ENCODE peak calls at places on chromosomes 4 and X, in five cellular contexts. X is fibroblast of mammary gland; Z is CD4-positive, alpha-beta memory T cell; S is psoas muscle; N is AG04450. G is an unnamed sample.
A peak's percentile ranks its signal among the peaks of the same experiment; 100 is the strongest.

GRCh38 chr4:152591361-152591760 is 55.5 kb upstream of the FBXW7 start:
- DNase-seq in X (peak; percentile 69), Z (peak; percentile 24), S (peak; percentile 30), N (no peak), G (peak; percentile 72)

GRCh38 chr4:4613641-4614286 is 71.9 kb upstream of the STX18 start:
- DNase-seq in X (no peak), Z (no peak), S (no peak), N (no peak), G (no peak)

GRCh38 chr4:142781114-142781513 is 65.0 kb downstream of the INPP4B start:
- DNase-seq in X (peak; percentile 21), Z (no peak), S (no peak), N (no peak), G (no peak)

GRCh38 chr4:26105815-26106699 is 192.0 kb downstream of the SMIM20 start:
- DNase-seq in X (peak; percentile 83), Z (no peak), S (no peak), N (no peak), G (no peak)

GRCh38 chr4:1278336-1278670 is 11.4 kb upstream of the MAEA start:
- DNase-seq in X (peak; percentile 42), Z (no peak), S (no peak), N (no peak), G (no peak)

GRCh38 chr4:38621831-38622230 is 42.2 kb upstream of the KLF3 start:
- DNase-seq in X (no peak), Z (no peak), S (no peak), N (no peak), G (no peak)

GRCh38 chr4:112522389-112522788 is 6.4 kb upstream of the NEUROG2 start:
- DNase-seq in X (no peak), Z (no peak), S (no peak), N (no peak), G (no peak)

GRCh38 chrX:31423575-31424284 is 351.9 kb upstream of the FTHL17 start:
- DNase-seq in X (peak; percentile 58), Z (no peak), S (no peak), N (no peak), G (peak; percentile 43)

GRCh38 chr4:87839309-87839946 is 6.7 kb downstream of the MEPE start:
- DNase-seq in X (peak; percentile 56), Z (no peak), S (peak; percentile 17), N (peak; percentile 11), G (no peak)

GRCh38 chrX:19515615-19516105 is 352 bp upstream of the MAP3K15 start:
- DNase-seq in X (no peak), Z (no peak), S (no peak), N (no peak), G (peak; percentile 28)

GRCh38 chrX:19513383-19513782 is 1.9 kb downstream of the MAP3K15 start:
- DNase-seq in X (no peak), Z (no peak), S (no peak), N (peak; percentile 7), G (peak; percentile 43)

GRCh38 chrX:19512359-19512758 is 2.9 kb downstream of the MAP3K15 start:
- DNase-seq in X (no peak), Z (no peak), S (no peak), N (no peak), G (no peak)

GRCh38 chrX:19512961-19513360 is 2.3 kb downstream of the MAP3K15 start:
- DNase-seq in X (no peak), Z (no peak), S (no peak), N (no peak), G (no peak)

DNA sequence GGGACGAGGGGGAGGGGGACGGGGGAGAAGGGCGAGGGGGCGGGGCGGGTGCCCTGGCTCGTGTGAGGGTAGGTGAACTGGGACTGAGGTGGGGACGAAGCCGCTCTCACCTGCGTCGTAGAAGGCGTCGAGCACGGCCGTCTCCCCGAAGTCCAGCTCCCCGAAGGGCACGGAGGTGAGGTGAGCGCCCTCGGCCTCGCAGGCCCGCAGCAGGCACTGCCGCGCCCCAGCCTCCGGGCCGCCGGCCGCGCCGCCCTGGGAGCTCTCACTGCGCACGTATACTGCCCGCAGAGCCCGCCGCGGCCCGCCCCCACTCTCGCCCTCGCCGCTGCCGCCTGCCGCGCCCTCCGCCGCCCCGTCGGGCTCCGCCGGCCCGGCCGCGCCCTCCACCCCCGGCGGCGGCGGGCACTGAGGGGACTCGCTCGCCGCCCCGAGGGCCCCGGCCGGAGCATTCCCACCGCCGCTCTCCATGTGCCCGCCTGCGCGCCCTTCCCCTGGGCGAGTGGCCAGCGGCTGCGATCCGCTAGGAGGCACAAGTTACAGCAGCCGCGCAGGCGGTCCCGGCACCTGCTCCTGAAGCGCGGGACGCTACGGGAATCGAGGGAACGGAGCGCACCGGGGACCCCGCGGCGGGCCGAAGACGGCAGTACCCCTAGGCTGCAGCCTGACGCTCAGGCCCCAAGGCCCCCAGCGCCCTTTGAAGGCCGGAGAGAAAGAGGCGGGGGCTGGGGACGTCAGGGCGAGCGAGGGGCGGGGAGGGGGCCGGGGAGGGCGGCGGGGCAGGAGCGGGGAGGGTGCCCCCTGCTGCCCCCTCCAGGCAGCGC is at the start of gene MAP3K15:
- DNase-seq in X (peak; percentile 3), Z (peak; percentile 4), S (peak; percentile 31), N (no peak), G (peak; percentile 84)
- H3K4me3 ChIP-seq in X (no peak within 1 kb of the TSS), Z (no peak within 1 kb of the TSS), S (peak within 1 kb of the TSS; percentile 57), N (peak within 1 kb of the TSS; percentile 4), G (peak within 1 kb of the TSS; percentile 52)

GRCh38 chrX:108439961-108440696 is 491 bp downstream of the COL4A5 start:
- DNase-seq in X (peak; percentile 23), Z (no peak), S (no peak), N (no peak), G (peak; percentile 15)

GRCh38 chrX:108437789-108438623 is at the start of gene COL4A6:
- DNase-seq in X (no peak), Z (no peak), S (no peak), N (no peak), G (peak; percentile 90)

GRCh38 chrX:108437354-108437753 is 868 bp downstream of the COL4A6 start:
- DNase-seq in X (no peak), Z (no peak), S (no peak), N (no peak), G (no peak)

GRCh38 chrX:108443065-108443464 is 3.4 kb downstream of the COL4A5 start:
- DNase-seq in X (no peak), Z (no peak), S (no peak), N (no peak), G (no peak)

DNA sequence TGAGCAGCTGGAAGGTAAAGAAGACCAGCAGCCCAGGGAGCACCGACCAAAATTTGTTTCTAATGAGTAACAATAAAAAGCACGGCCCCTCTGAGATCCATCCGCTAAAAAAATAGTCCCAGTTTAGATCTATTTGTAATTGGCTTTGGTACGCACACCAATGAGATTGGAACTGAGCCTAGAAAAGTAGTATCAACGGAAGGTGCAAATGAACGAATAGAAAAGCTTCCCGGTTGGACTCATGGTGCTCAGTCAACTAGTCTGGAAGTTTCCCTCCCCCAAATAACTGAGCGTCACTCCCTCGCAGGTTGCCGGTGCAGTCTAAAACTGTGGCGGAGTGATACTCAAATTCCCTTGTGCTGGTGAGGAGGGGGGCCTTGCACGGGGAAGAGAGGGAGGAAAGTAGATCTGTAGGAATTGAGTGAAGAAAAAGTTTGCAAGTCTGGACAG is at the start of gene COL4A5:
- DNase-seq in X (peak; percentile 80), Z (peak; percentile 2), S (peak; percentile 31), N (peak; percentile 63), G (peak; percentile 71)
- H3K4me3 ChIP-seq in X (peak within 1 kb of the TSS; percentile 61), Z (no peak within 1 kb of the TSS), S (peak within 1 kb of the TSS; percentile 70), N (peak within 1 kb of the TSS; percentile 73), G (peak within 1 kb of the TSS; percentile 71)

GRCh38 chr4:138851626-138852443 is 163.7 kb upstream of the NOCT start:
- DNase-seq in X (no peak), Z (no peak), S (no peak), N (no peak), G (peak; percentile 68)
- H3K4me3 ChIP-seq in X (no peak overlapping the region), Z (no peak overlapping the region), S (no peak overlapping the region), N (peak overlapping the region; percentile 34), G (no peak overlapping the region)

GRCh38 chr4:176790398-176790797 is 2.3 kb downstream of the VEGFC start:
- DNase-seq in X (no peak), Z (no peak), S (no peak), N (no peak), G (no peak)

GRCh38 chr4:176792348-176793059 is at the start of gene VEGFC:
- DNase-seq in X (peak; percentile 70), Z (no peak), S (peak; percentile 61), N (no peak), G (peak; percentile 86)

GRCh38 chr4:176793060-176793605 is 411 bp upstream of the VEGFC start:
- DNase-seq in X (no peak), Z (no peak), S (no peak), N (no peak), G (peak; percentile 39)

GRCh38 chr4:176789955-176790354 is 2.8 kb downstream of the VEGFC start:
- DNase-seq in X (peak; percentile 92), Z (no peak), S (no peak), N (no peak), G (peak; percentile 45)

DNA sequence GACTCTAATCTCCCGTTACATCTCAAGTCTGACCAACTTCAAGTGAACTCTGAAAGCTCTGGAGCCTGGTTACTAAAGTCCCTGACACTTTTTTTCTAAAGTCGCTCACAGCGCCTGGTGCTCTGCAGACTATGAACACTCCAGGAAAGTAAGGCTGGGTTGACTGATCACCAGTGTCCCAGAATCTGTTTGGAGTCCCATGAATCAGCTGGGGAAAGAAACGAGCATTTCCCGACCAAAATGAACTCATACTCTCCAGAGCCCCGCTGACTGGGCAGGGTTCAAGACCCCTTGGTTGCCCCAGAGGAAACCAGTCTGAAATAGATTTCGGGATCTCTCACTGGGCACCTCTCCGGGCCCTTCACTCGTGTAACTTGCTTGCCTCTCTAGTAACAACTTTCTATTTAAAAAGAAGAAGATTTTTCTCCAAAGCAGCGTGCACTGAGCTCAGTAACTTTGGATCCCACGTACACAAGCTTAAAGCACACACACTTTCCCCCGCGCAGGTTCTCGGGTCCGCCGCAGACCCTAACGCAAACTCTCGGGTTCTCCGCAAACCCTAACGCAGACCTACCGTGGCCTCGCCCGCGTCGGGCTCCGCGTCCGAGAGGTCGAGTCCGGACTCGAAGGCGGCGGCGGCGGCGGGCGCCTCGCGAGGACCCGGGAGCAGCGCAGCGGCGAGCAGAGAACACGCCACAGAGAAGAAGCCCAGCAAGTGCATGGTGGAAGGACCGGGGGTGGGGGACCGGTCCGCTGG is 953 bp downstream of the VEGFC start:
- DNase-seq in X (peak; percentile 63), Z (no peak), S (peak; percentile 35), N (no peak), G (peak; percentile 8)
- H3K4me3 ChIP-seq in X (peak overlapping the region; percentile 94), Z (no peak overlapping the region), S (peak overlapping the region; percentile 82), N (peak overlapping the region; percentile 85), G (peak overlapping the region; percentile 64)

DNA sequence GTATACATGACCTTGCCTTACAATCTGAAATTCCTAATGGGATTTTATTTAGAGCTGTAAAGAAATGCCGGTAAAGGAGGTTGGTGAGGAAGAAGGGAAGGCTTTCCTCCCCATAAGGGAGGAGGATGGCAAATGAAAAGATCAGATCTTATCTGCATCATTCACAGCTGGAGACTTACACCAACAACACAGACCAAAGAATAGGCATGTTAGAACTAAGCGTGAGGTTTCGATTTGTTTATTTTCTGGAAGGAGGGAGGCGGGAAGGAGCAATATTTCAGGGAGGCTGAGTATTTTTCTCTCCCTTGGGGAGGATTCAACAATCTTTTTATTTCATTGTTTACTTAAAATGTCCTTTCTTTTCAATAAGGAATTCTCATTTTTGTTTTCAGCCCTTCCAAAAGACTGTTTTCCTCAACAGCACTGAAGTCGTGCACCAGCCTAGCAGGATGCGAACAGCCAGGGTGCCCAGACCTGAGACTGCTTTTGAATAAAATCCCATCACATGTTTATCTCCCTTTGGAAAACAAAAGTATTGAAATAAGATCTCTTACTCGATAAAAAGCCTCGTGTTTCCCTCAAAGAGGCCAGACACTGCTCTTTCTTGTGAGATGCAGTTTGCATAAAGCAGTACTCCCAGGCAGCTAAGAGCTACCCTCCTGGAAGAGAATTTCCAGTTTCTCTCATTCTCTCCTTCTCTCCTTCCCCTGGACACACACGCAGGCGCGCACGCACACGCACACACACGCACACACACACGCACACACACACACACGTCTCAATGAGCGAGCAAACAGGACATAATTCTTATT is 236.1 kb downstream of the MGST2 start:
- DNase-seq in X (peak; percentile 54), Z (no peak), S (no peak), N (no peak), G (no peak)
- H3K4me3 ChIP-seq in X (peak overlapping the region; percentile 43), Z (no peak overlapping the region), S (peak overlapping the region; percentile 67), N (peak overlapping the region; percentile 0), G (no peak overlapping the region)